ENCODE peak calls at places on chromosomes 11 and 22, in nine cellular contexts. One of them, this sample, is unnamed.

GRCh38 chr11:8232849-8233606 is 30.6 kb downstream of the LMO1 start:
- DNase-seq in cardiac muscle cell: peak; percentile 13
- DNase-seq in GM23338: no peak
- DNase-seq in A549: no peak
- DNase-seq in GM04504: no peak
- DNase-seq in transverse colon: no peak
- DNase-seq in ELR: no peak
- DNase-seq in T-helper 1 cell: no peak
- DNase-seq in RPMI8226: no peak
- DNase-seq in this sample: no peak

GRCh38 chr11:76444384-76445121 is at the start of gene EMSY:
- DNase-seq in GM04504: peak; percentile 99
- DNase-seq in A549: peak; percentile 94
- DNase-seq in transverse colon: peak; percentile 96
- DNase-seq in ELR: peak; percentile 98
- DNase-seq in T-helper 1 cell: peak; percentile 88
- DNase-seq in RPMI8226: peak; percentile 99
- DNase-seq in GM23338: peak; percentile 99
- DNase-seq in cardiac muscle cell: peak; percentile 98
- DNase-seq in this sample: peak; percentile 99

GRCh38 chr11:96132437-96132836 is 208.5 kb upstream of the MTMR2 start:
- DNase-seq in A549: no peak
- DNase-seq in GM23338: no peak
- DNase-seq in transverse colon: no peak
- DNase-seq in T-helper 1 cell: no peak
- DNase-seq in cardiac muscle cell: no peak
- DNase-seq in ELR: no peak
- DNase-seq in GM04504: no peak
- DNase-seq in RPMI8226: no peak
- DNase-seq in this sample: no peak

GRCh38 chr22:45008853-45009751 is 703 bp downstream of the PHF21B start:
- DNase-seq in ELR: peak; percentile 20
- DNase-seq in transverse colon: no peak
- DNase-seq in cardiac muscle cell: peak; percentile 48
- DNase-seq in T-helper 1 cell: no peak
- DNase-seq in GM23338: peak; percentile 39
- DNase-seq in RPMI8226: no peak
- DNase-seq in GM04504: no peak
- DNase-seq in A549: peak; percentile 14
- DNase-seq in this sample: peak; percentile 73

GRCh38 chr22:35072939-35073338 is 7.0 kb downstream of the ISX start:
- DNase-seq in GM04504: no peak
- DNase-seq in GM23338: no peak
- DNase-seq in transverse colon: no peak
- DNase-seq in A549: no peak
- DNase-seq in cardiac muscle cell: no peak
- DNase-seq in ELR: peak; percentile 4
- DNase-seq in RPMI8226: no peak
- DNase-seq in T-helper 1 cell: no peak
- DNase-seq in this sample: no peak

GRCh38 chr22:28951969-28952521 is 68.7 kb downstream of the ZNRF3 start:
- DNase-seq in GM04504: no peak
- DNase-seq in T-helper 1 cell: no peak
- DNase-seq in A549: no peak
- DNase-seq in ELR: no peak
- DNase-seq in cardiac muscle cell: no peak
- DNase-seq in RPMI8226: no peak
- DNase-seq in GM23338: peak; percentile 61
- DNase-seq in transverse colon: peak; percentile 17
- DNase-seq in this sample: peak; percentile 62

GRCh38 chr22:46245515-46245914 is 4.6 kb downstream of the CDPF1 start:
- DNase-seq in GM04504: no peak
- DNase-seq in cardiac muscle cell: no peak
- DNase-seq in T-helper 1 cell: no peak
- DNase-seq in GM23338: no peak
- DNase-seq in RPMI8226: no peak
- DNase-seq in ELR: no peak
- DNase-seq in transverse colon: no peak
- DNase-seq in A549: no peak
- DNase-seq in this sample: no peak

GRCh38 chr22:48244388-48245118 is 1482.1 kb downstream of the TBC1D22A start:
- DNase-seq in cardiac muscle cell: no peak
- DNase-seq in T-helper 1 cell: no peak
- DNase-seq in A549: no peak
- DNase-seq in GM23338: no peak
- DNase-seq in RPMI8226: no peak
- DNase-seq in ELR: no peak
- DNase-seq in GM04504: no peak
- DNase-seq in transverse colon: no peak
- DNase-seq in this sample: peak; percentile 32

GRCh38 chr11:3214420-3214699 is 4.3 kb downstream of the MRGPRG start:
- DNase-seq in GM04504: no peak
- DNase-seq in transverse colon: no peak
- DNase-seq in ELR: no peak
- DNase-seq in GM23338: no peak
- DNase-seq in RPMI8226: no peak
- DNase-seq in T-helper 1 cell: no peak
- DNase-seq in cardiac muscle cell: no peak
- DNase-seq in A549: no peak
- DNase-seq in this sample: no peak

GRCh38 chr11:120031612-120032600 is 106.0 kb downstream of the TRIM29 start:
- DNase-seq in cardiac muscle cell: no peak
- DNase-seq in GM23338: no peak
- DNase-seq in A549: no peak
- DNase-seq in ELR: no peak
- DNase-seq in RPMI8226: no peak
- DNase-seq in T-helper 1 cell: no peak
- DNase-seq in transverse colon: no peak
- DNase-seq in GM04504: no peak
- DNase-seq in this sample: peak; percentile 47

GRCh38 chr11:40183073-40184064 is 1276.1 kb downstream of the LRRC4C start:
- DNase-seq in GM04504: no peak
- DNase-seq in RPMI8226: peak; percentile 5
- DNase-seq in cardiac muscle cell: peak; percentile 10
- DNase-seq in transverse colon: no peak
- DNase-seq in ELR: no peak
- DNase-seq in T-helper 1 cell: no peak
- DNase-seq in GM23338: no peak
- DNase-seq in A549: no peak
- DNase-seq in this sample: no peak

GRCh38 chr11:134132808-134133207 is 63.9 kb downstream of the JAM3 start:
- DNase-seq in transverse colon: no peak
- DNase-seq in GM23338: no peak
- DNase-seq in A549: no peak
- DNase-seq in ELR: peak; percentile 38
- DNase-seq in GM04504: no peak
- DNase-seq in T-helper 1 cell: no peak
- DNase-seq in RPMI8226: no peak
- DNase-seq in cardiac muscle cell: no peak
- DNase-seq in this sample: no peak

GRCh38 chr11:16195659-16196058 is 160.7 kb downstream of the SOX6 start:
- DNase-seq in GM04504: peak; percentile 35
- DNase-seq in A549: no peak
- DNase-seq in GM23338: no peak
- DNase-seq in transverse colon: no peak
- DNase-seq in ELR: no peak
- DNase-seq in cardiac muscle cell: no peak
- DNase-seq in RPMI8226: no peak
- DNase-seq in T-helper 1 cell: no peak
- DNase-seq in this sample: no peak

GRCh38 chr11:27699926-27700350 is 317 bp downstream of the BDNF start:
- DNase-seq in GM04504: no peak
- DNase-seq in ELR: peak; percentile 28
- DNase-seq in RPMI8226: no peak
- DNase-seq in T-helper 1 cell: no peak
- DNase-seq in transverse colon: no peak
- DNase-seq in A549: no peak
- DNase-seq in GM23338: peak; percentile 47
- DNase-seq in cardiac muscle cell: no peak
- DNase-seq in this sample: peak; percentile 72

GRCh38 chr11:299951-300735 is 817 bp upstream of the IFITM5 start:
- DNase-seq in GM04504: no peak
- DNase-seq in GM23338: peak; percentile 87
- DNase-seq in T-helper 1 cell: peak; percentile 27
- DNase-seq in RPMI8226: no peak
- DNase-seq in transverse colon: no peak
- DNase-seq in cardiac muscle cell: peak; percentile 38
- DNase-seq in ELR: no peak
- DNase-seq in A549: no peak
- DNase-seq in this sample: peak; percentile 75

GRCh38 chr22:39574779-39575551 is 4.4 kb downstream of the CACNA1I start:
- DNase-seq in cardiac muscle cell: no peak
- DNase-seq in GM23338: no peak
- DNase-seq in RPMI8226: no peak
- DNase-seq in T-helper 1 cell: no peak
- DNase-seq in GM04504: peak; percentile 53
- DNase-seq in ELR: peak; percentile 97
- DNase-seq in transverse colon: no peak
- DNase-seq in A549: peak; percentile 78
- DNase-seq in this sample: no peak

GRCh38 chr11:17714870-17715269 is 4.5 kb upstream of the MYOD1 start:
- DNase-seq in transverse colon: no peak
- DNase-seq in ELR: no peak
- DNase-seq in T-helper 1 cell: no peak
- DNase-seq in RPMI8226: no peak
- DNase-seq in cardiac muscle cell: no peak
- DNase-seq in GM23338: no peak
- DNase-seq in A549: no peak
- DNase-seq in GM04504: no peak
- DNase-seq in this sample: no peak

GRCh38 chr11:34226210-34226609 is 120.8 kb downstream of the NAT10 start:
- DNase-seq in transverse colon: peak; percentile 37
- DNase-seq in T-helper 1 cell: no peak
- DNase-seq in GM23338: no peak
- DNase-seq in A549: no peak
- DNase-seq in ELR: no peak
- DNase-seq in GM04504: no peak
- DNase-seq in cardiac muscle cell: no peak
- DNase-seq in RPMI8226: no peak
- DNase-seq in this sample: no peak

GRCh38 chr11:119361961-119362725 is 15.6 kb upstream of the MFRP start:
- DNase-seq in transverse colon: no peak
- DNase-seq in T-helper 1 cell: no peak
- DNase-seq in ELR: no peak
- DNase-seq in GM04504: no peak
- DNase-seq in A549: no peak
- DNase-seq in RPMI8226: no peak
- DNase-seq in GM23338: no peak
- DNase-seq in cardiac muscle cell: no peak
- DNase-seq in this sample: peak; percentile 44

GRCh38 chr22:37892566-37893338 is 13.3 kb upstream of the MICALL1 start:
- DNase-seq in GM23338: no peak
- DNase-seq in transverse colon: no peak
- DNase-seq in cardiac muscle cell: no peak
- DNase-seq in A549: no peak
- DNase-seq in T-helper 1 cell: no peak
- DNase-seq in ELR: no peak
- DNase-seq in RPMI8226: no peak
- DNase-seq in GM04504: no peak
- DNase-seq in this sample: no peak

GRCh38 chr11:74276581-74276980 is 34.9 kb downstream of the P4HA3 start:
- DNase-seq in GM23338: no peak
- DNase-seq in GM04504: peak; percentile 36
- DNase-seq in RPMI8226: no peak
- DNase-seq in cardiac muscle cell: no peak
- DNase-seq in A549: no peak
- DNase-seq in T-helper 1 cell: no peak
- DNase-seq in ELR: peak; percentile 35
- DNase-seq in transverse colon: no peak
- DNase-seq in this sample: no peak

GRCh38 chr22:17140826-17141771 is 18.0 kb downstream of the HDHD5 start:
- DNase-seq in cardiac muscle cell: no peak
- DNase-seq in T-helper 1 cell: no peak
- DNase-seq in GM04504: no peak
- DNase-seq in RPMI8226: no peak
- DNase-seq in A549: no peak
- DNase-seq in ELR: no peak
- DNase-seq in transverse colon: no peak
- DNase-seq in GM23338: no peak
- DNase-seq in this sample: no peak

GRCh38 chr22:19514831-19515565 is 9.2 kb downstream of the CLDN5 start:
- DNase-seq in cardiac muscle cell: no peak
- DNase-seq in GM04504: no peak
- DNase-seq in RPMI8226: no peak
- DNase-seq in GM23338: no peak
- DNase-seq in ELR: peak; percentile 39
- DNase-seq in T-helper 1 cell: no peak
- DNase-seq in A549: no peak
- DNase-seq in transverse colon: no peak
- DNase-seq in this sample: peak; percentile 41

GRCh38 chr11:70201876-70202861 is 927 bp upstream of the FADD start:
- DNase-seq in A549: no peak
- DNase-seq in GM04504: no peak
- DNase-seq in ELR: no peak
- DNase-seq in GM23338: no peak
- DNase-seq in transverse colon: no peak
- DNase-seq in T-helper 1 cell: no peak
- DNase-seq in RPMI8226: no peak
- DNase-seq in cardiac muscle cell: no peak
- DNase-seq in this sample: no peak

GRCh38 chr11:83816572-83817187 is 530.5 kb upstream of the CCDC90B start:
- DNase-seq in ELR: peak; percentile 60
- DNase-seq in cardiac muscle cell: peak; percentile 38
- DNase-seq in GM04504: no peak
- DNase-seq in GM23338: peak; percentile 59
- DNase-seq in T-helper 1 cell: no peak
- DNase-seq in A549: peak; percentile 10
- DNase-seq in RPMI8226: peak; percentile 18
- DNase-seq in transverse colon: no peak
- DNase-seq in this sample: no peak

GRCh38 chr11:65574963-65575567 is 788 bp upstream of the EHBP1L1 start:
- DNase-seq in RPMI8226: peak; percentile 87
- DNase-seq in GM04504: no peak
- DNase-seq in T-helper 1 cell: no peak
- DNase-seq in ELR: peak; percentile 39
- DNase-seq in A549: no peak
- DNase-seq in transverse colon: peak; percentile 75
- DNase-seq in GM23338: peak; percentile 43
- DNase-seq in cardiac muscle cell: no peak
- DNase-seq in this sample: peak; percentile 70

GRCh38 chr22:46465793-46466192 is 71.6 kb downstream of the CELSR1 start:
- DNase-seq in ELR: no peak
- DNase-seq in transverse colon: no peak
- DNase-seq in GM23338: no peak
- DNase-seq in RPMI8226: peak; percentile 85
- DNase-seq in cardiac muscle cell: no peak
- DNase-seq in GM04504: no peak
- DNase-seq in T-helper 1 cell: no peak
- DNase-seq in A549: no peak
- DNase-seq in this sample: no peak

GRCh38 chr11:65214212-65214845 is 32.6 kb downstream of the CAPN1 start:
- DNase-seq in T-helper 1 cell: no peak
- DNase-seq in RPMI8226: no peak
- DNase-seq in A549: no peak
- DNase-seq in GM04504: no peak
- DNase-seq in GM23338: no peak
- DNase-seq in transverse colon: no peak
- DNase-seq in ELR: no peak
- DNase-seq in cardiac muscle cell: no peak
- DNase-seq in this sample: peak; percentile 47

GRCh38 chr11:11577246-11577855 is 44.5 kb downstream of the GALNT18 start:
- DNase-seq in transverse colon: no peak
- DNase-seq in A549: no peak
- DNase-seq in RPMI8226: no peak
- DNase-seq in T-helper 1 cell: no peak
- DNase-seq in GM23338: no peak
- DNase-seq in ELR: peak; percentile 40
- DNase-seq in GM04504: no peak
- DNase-seq in cardiac muscle cell: no peak
- DNase-seq in this sample: peak; percentile 29

GRCh38 chr22:26579331-26579886 is 10.5 kb downstream of the TPST2 start:
- DNase-seq in cardiac muscle cell: no peak
- DNase-seq in GM23338: no peak
- DNase-seq in RPMI8226: no peak
- DNase-seq in transverse colon: peak; percentile 62
- DNase-seq in ELR: no peak
- DNase-seq in A549: no peak
- DNase-seq in T-helper 1 cell: peak; percentile 22
- DNase-seq in GM04504: no peak
- DNase-seq in this sample: no peak

GRCh38 chr11:3138178-3139085 is 26.7 kb downstream of the OSBPL5 start:
- DNase-seq in A549: no peak
- DNase-seq in transverse colon: no peak
- DNase-seq in RPMI8226: no peak
- DNase-seq in cardiac muscle cell: no peak
- DNase-seq in GM04504: no peak
- DNase-seq in T-helper 1 cell: no peak
- DNase-seq in ELR: no peak
- DNase-seq in GM23338: no peak
- DNase-seq in this sample: peak; percentile 64

This sample was measured in endodermal cell.